ENCODE peak calls at places on chromosomes 6 and 20, in ten cellular contexts. K is astrocyte of the cerebellum; C is naive thymus-derived CD4-positive, alpha-beta T cell; H is retinal pigment epithelial cell; X is body of pancreas; W is SK-N-SH; N is brain microvascular endothelial cell; I is CD8-positive, alpha-beta T cell; E is fibroblast of pulmonary artery; G is fibroblast of mammary gland. V is an unnamed sample.

GRCh38 chr6:50716887-50717509 is 3.7 kb downstream of the TFAP2D start:
- DNase-seq in G (peak; percentile 12), E (peak; percentile 13), X (no peak), N (no peak), K (no peak), I (no peak), H (no peak), C (no peak), W (no peak), V (no peak)

GRCh38 chr6:54118117-54118516 is 6.9 kb downstream of the MLIP start:
- DNase-seq in I (no peak), E (no peak), C (no peak), K (no peak), N (no peak), W (no peak), X (no peak), G (no peak), H (no peak), V (no peak)

GRCh38 chr6:44234101-44235090 is 11.0 kb downstream of the SLC29A1 start:
- DNase-seq in C (no peak), W (peak; percentile 94), N (peak; percentile 65), I (no peak), E (peak; percentile 84), K (peak; percentile 70), X (peak; percentile 72), H (no peak), G (peak; percentile 79), V (no peak)

GRCh38 chr6:110523461-110524021 is 47.1 kb upstream of the SLC22A16 start:
- DNase-seq in X (no peak), H (no peak), G (no peak), C (no peak), E (no peak), K (no peak), I (no peak), W (no peak), N (no peak), V (no peak)

GRCh38 chr6:12528581-12529363 is 187.8 kb upstream of the PHACTR1 start:
- DNase-seq in I (no peak), W (peak; percentile 72), X (no peak), K (no peak), G (no peak), E (no peak), N (no peak), H (no peak), C (no peak), V (no peak)

GRCh38 chr6:47076422-47077344 is 34.6 kb upstream of the ADGRF1 start:
- DNase-seq in E (peak; percentile 35), H (peak; percentile 43), I (no peak), K (no peak), C (no peak), G (no peak), N (no peak), X (peak; percentile 50), W (no peak), V (no peak)

GRCh38 chr6:121627761-121628160 is 192.3 kb downstream of the GJA1 start:
- DNase-seq in I (no peak), E (no peak), W (no peak), X (no peak), H (no peak), N (no peak), C (no peak), K (no peak), G (peak; percentile 43), V (no peak)

GRCh38 chr6:140343128-140343527 is 968.7 kb upstream of the CITED2 start:
- DNase-seq in K (no peak), C (no peak), I (no peak), G (no peak), H (no peak), X (no peak), W (no peak), N (no peak), E (no peak), V (no peak)

GRCh38 chr6:137494281-137494966 is at the start of gene OLIG3:
- DNase-seq in H (no peak), K (no peak), E (no peak), I (peak; percentile 19), G (no peak), N (no peak), W (no peak), C (no peak), X (no peak), V (no peak)

GRCh38 chr6:77463881-77464867 is 883 bp upstream of the HTR1B start:
- DNase-seq in I (no peak), X (no peak), K (no peak), N (no peak), W (no peak), E (no peak), G (no peak), C (no peak), H (no peak), V (no peak)
- H3K4me3 ChIP-seq in I (no peak overlapping the region), X (peak overlapping the region; percentile 13), K (peak overlapping the region; percentile 52), N (peak overlapping the region; percentile 70), W (peak overlapping the region; percentile 61), E (peak overlapping the region; percentile 53), G (peak overlapping the region; percentile 36), C (no peak overlapping the region), H (peak overlapping the region; percentile 45), V (peak overlapping the region; percentile 41)

GRCh38 chr6:134172020-134172766 is 119.8 kb upstream of the SLC2A12 start:
- DNase-seq in C (no peak), W (no peak), I (no peak), H (no peak), X (no peak), G (peak; percentile 35), N (no peak), K (no peak), E (peak; percentile 52), V (no peak)
- H3K4me3 ChIP-seq in C (no peak overlapping the region), W (peak overlapping the region; percentile 76), I (no peak overlapping the region), H (peak overlapping the region; percentile 99), X (peak overlapping the region; percentile 87), G (peak overlapping the region; percentile 86), N (peak overlapping the region; percentile 78), K (peak overlapping the region; percentile 98), E (peak overlapping the region; percentile 90), V (peak overlapping the region; percentile 84)

GRCh38 chr20:25146976-25147375 is 48.5 kb upstream of the ENTPD6 start:
- DNase-seq in E (no peak), N (no peak), G (no peak), X (no peak), C (no peak), H (no peak), K (no peak), W (no peak), I (no peak), V (no peak)

GRCh38 chr20:25149986-25150385 is 45.5 kb upstream of the ENTPD6 start:
- DNase-seq in N (no peak), X (no peak), G (no peak), W (no peak), H (no peak), K (no peak), C (no peak), E (no peak), I (no peak), V (no peak)

GRCh38 chr20:25147716-25148115 is 47.8 kb upstream of the ENTPD6 start:
- DNase-seq in H (no peak), N (no peak), X (no peak), K (no peak), G (no peak), W (no peak), I (no peak), C (no peak), E (no peak), V (no peak)

GRCh38 chr20:25148181-25148981 is 47.1 kb upstream of the ENTPD6 start:
- DNase-seq in G (peak; percentile 53), K (peak; percentile 22), H (peak; percentile 18), W (peak; percentile 56), E (peak; percentile 61), I (peak; percentile 73), C (peak; percentile 52), N (peak; percentile 25), X (peak; percentile 61), V (no peak)

GRCh38 chr20:25148982-25149846 is 46.3 kb upstream of the ENTPD6 start:
- DNase-seq in W (no peak), X (no peak), I (no peak), G (peak; percentile 7), K (no peak), E (no peak), H (no peak), N (no peak), C (no peak), V (no peak)
- H3K4me3 ChIP-seq in W (no peak overlapping the region), X (no peak overlapping the region), I (peak overlapping the region; percentile 49), G (peak overlapping the region; percentile 34), K (no peak overlapping the region), E (no peak overlapping the region), H (peak overlapping the region; percentile 35), N (no peak overlapping the region), C (peak overlapping the region; percentile 65), V (peak overlapping the region; percentile 41)

GRCh38 chr20:51800132-51800721 is 2.1 kb downstream of the SALL4 start:
- DNase-seq in W (peak; percentile 92), H (no peak), C (peak; percentile 44), X (peak; percentile 68), K (no peak), N (no peak), G (peak; percentile 16), I (peak; percentile 58), E (peak; percentile 32), V (no peak)
- H3K4me3 ChIP-seq in W (peak overlapping the region; percentile 62), H (peak overlapping the region; percentile 53), C (peak overlapping the region; percentile 20), X (peak overlapping the region; percentile 44), K (peak overlapping the region; percentile 50), N (peak overlapping the region; percentile 61), G (peak overlapping the region; percentile 43), I (no peak overlapping the region), E (peak overlapping the region; percentile 53), V (peak overlapping the region; percentile 48)

V was measured in epithelial cell of proximal tubule.